ENCODE peak calls at places on chromosomes 5 and 9, in five cellular contexts. Z is HCT116, C is K562, Q is adrenal gland, Y is IMR-90. M is an unnamed sample. For H3K4me1, the result is how much of the 10 kb centered on the place peaks cover.

GRCh38 chr9:27701664-27702063 is 128.4 kb upstream of the C9orf72 start:
- DNase-seq in Z (no peak), C (no peak), Q (peak), Y (no peak), M (peak)

GRCh38 chr9:76266649-76267627 is 127.3 kb downstream of the RFK start:
- DNase-seq in Z (no peak), C (no peak), Q (no peak), Y (no peak), M (no peak)

GRCh38 chr9:104950838-104951237 is 22.9 kb upstream of the ABCA1 start:
- DNase-seq in Z (no peak), C (no peak), Q (no peak), Y (peak), M (no peak)

GRCh38 chr9:83346655-83347393 is 191.4 kb downstream of the FRMD3 start:
- DNase-seq in Z (no peak), C (no peak), Q (peak), Y (no peak), M (no peak)

GRCh38 chr5:111962906-111963305 is 205.9 kb upstream of the NREP start:
- DNase-seq in Z (no peak), C (no peak), Q (no peak), Y (no peak), M (no peak)

GRCh38 chr9:69149321-69149807 is 24.7 kb upstream of the TJP2 start:
- DNase-seq in Z (no peak), C (no peak), Q (no peak), Y (peak), M (no peak)

GRCh38 chr9:109510506-109510905 is 12.4 kb upstream of the PTPN3 start:
- DNase-seq in Z (no peak), C (no peak), Q (no peak), Y (no peak), M (no peak)

GRCh38 chr9:87551692-87552303 is 54.1 kb downstream of the DAPK1 start:
- DNase-seq in Z (no peak), C (peak), Q (no peak), Y (no peak), M (no peak)

GRCh38 chr5:112799661-112800060 is 61.4 kb upstream of the SRP19 start:
- DNase-seq in Z (no peak), C (no peak), Q (no peak), Y (no peak), M (no peak)

GRCh38 chr5:9545301-9545958 is 445 bp downstream of the SEMA5A start:
- DNase-seq in Z (no peak), C (no peak), Q (no peak), Y (no peak), M (no peak)

GRCh38 chr9:101625871-101626270 is 31.1 kb upstream of the PPP3R2 start:
- DNase-seq in Z (no peak), C (no peak), Q (no peak), Y (peak), M (no peak)

GRCh38 chr9:134683714-134684374 is 42.2 kb downstream of the COL5A1 start:
- DNase-seq in Z (no peak), C (no peak), Q (no peak), Y (no peak), M (no peak)

GRCh38 chr5:61307611-61308010 is 24.4 kb upstream of the ZSWIM6 start:
- DNase-seq in Z (no peak), C (no peak), Q (no peak), Y (no peak), M (no peak)

GRCh38 chr5:179668404-179668803 is 12.4 kb downstream of the CBY3 start:
- DNase-seq in Z (peak), C (peak), Q (peak), Y (peak), M (no peak)

GRCh38 chr9:99021512-99021911 is 77.8 kb downstream of the COL15A1 start:
- DNase-seq in Z (no peak), C (no peak), Q (no peak), Y (no peak), M (no peak)

GRCh38 chr5:36605241-36605640 is 1.2 kb upstream of the SLC1A3 start:
- DNase-seq in Z (no peak), C (no peak), Q (no peak), Y (no peak), M (no peak)

GRCh38 chr9:121637441-121638222 is 13.8 kb upstream of the DAB2IP start:
- DNase-seq in Z (no peak), C (no peak), Q (peak), Y (peak), M (no peak)

GRCh38 chr5:78698218-78698751 is 49.7 kb upstream of the LHFPL2 start:
- DNase-seq in Z (no peak), C (no peak), Q (no peak), Y (peak), M (peak)

GRCh38 chr5:159901772-159902171 is 14.5 kb upstream of the ADRA1B start:
- DNase-seq in Z (no peak), C (no peak), Q (no peak), Y (no peak), M (no peak)

GRCh38 chr5:180605554-180606214 is 14.4 kb upstream of the SCGB3A1 start:
- DNase-seq in Z (peak), C (peak), Q (peak), Y (peak), M (no peak)

DNA sequence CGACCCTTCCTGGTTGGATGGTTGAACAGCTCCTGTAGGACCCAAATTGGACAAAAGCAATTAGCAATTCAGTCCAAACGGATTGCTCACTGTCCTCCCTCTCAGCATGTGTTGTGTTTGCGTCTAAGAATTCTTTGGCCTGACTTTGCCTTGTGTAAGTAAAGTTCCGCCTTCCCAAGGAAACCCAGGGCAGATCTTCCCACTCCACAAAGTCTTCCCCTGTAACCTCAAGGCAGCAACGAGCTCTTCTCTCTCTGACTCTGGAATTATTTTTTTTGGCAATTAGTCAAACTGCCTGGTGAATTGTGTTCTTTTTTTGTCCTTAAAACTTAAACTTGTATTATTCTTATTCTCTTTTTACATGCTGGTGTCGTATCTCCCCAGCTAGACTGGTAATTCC is 20.7 kb upstream of the BASP1 start:
- DNase-seq in Z (no peak), C (no peak), Q (no peak), Y (no peak), M (no peak)
- TF ChIP-seq CTCF in Z (no peak), C (no peak), Q (no peak), Y (no peak), M (no peak)

GRCh38 chr9:124768778-124769350 is 2.2 kb downstream of the NR6A1 start:
- DNase-seq in Z (no peak), C (no peak), Q (no peak), Y (no peak), M (no peak)
- H3K4me1 ChIP-seq in Z (under half), C (under half), Q (under half), Y (under half), M (under half)

DNA sequence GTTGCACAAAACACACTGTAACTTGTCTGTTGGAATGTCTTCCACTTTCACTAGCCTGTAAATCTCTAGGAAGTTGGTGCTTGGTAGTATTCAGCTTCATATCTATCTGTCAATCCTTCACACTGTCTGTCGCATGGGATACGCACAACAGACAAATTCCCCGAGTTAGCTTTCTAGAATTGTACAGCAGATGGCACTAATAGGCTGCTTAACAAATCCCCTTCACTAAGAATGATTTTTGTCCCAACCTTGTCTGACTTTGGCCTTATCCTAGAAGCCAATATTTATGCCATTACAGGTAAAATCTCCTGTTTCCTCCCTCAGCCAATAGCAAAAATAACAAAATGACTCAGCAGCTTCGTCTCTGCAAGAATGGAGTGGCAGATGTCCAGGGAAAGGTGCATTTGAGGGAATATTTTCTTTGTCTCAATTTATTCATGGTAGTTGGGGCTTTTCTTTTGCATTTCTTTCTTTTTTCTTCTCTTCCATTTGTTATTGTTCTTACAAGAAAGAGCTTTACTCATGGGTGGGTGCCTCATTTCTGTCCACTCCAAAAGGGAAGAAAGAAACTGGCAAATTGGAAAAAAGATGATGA is 3.1 kb downstream of the NUDT2 start:
- DNase-seq in Z (peak), C (peak), Q (no peak), Y (peak), M (no peak)
- TF ChIP-seq CTCF in Z (peak), C (peak), Q (peak), Y (peak), M (peak)

GRCh38 chr9:6781476-6781875 is 23.7 kb downstream of the KDM4C start:
- DNase-seq in Z (no peak), C (no peak), Q (no peak), Y (peak), M (no peak)
- H3K4me1 ChIP-seq in Z (under half), C (under half), Q (under half), Y (under half), M (half or more)

DNA sequence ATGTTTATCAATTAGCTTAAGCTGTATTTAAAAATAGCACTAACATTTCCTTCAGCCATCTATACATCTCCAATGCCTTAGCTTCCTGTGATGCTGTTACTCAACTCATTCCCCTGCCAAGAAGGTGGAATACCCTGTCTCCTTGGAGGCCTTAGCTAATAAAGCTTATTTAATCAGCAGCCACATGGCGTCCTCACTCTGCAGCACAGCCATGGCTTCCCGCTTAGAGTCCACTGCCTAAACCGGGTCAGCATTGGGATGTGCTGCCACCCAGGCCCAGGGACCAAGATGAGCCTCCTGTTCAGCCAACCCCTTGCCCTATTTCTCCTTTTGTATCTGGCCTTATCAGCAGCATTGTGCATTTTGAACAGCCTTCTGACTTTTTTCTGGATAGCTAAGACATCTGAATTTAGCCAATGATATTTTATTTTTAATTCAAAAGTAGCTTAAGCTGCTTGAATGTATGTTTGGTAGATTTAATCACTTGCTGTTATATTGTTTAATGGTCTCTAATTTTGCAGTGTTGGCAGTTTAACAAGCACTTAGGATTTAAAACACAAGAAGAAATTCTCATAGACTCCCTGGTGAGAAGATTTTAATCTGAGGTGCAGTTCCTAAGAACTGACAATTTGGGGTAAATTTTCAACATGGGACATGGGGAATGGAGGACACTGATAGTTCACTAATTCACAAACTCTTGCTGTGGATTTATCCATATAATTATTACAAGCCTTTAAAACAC is 113.0 kb downstream of the RPS23 start:
- DNase-seq in Z (no peak), C (peak), Q (no peak), Y (peak), M (peak)
- TF ChIP-seq CTCF in Z (no peak), C (no peak), Q (no peak), Y (no peak), M (no peak)

GRCh38 chr5:85952680-85953079 is 665.1 kb upstream of the COX7C start:
- DNase-seq in Z (no peak), C (no peak), Q (no peak), Y (no peak), M (no peak)
- H3K4me1 ChIP-seq in Z (under half), C (under half), Q (under half), Y (under half), M (under half)

M was measured in left ventricle myocardium inferior.